ENCODE peak calls at places on chromosomes 7 and 10, in nine cellular contexts. One of them, this sample, is unnamed.
A peak's percentile ranks its signal among the peaks of the same experiment; 100 is the strongest.

GRCh38 chr7:134084488-134085144 is 42.5 kb upstream of the LRGUK start:
- ATAC-seq in body of pancreas: no peak
- ATAC-seq in left cardiac atrium: peak; percentile 78
- ATAC-seq in right cardiac atrium: peak; percentile 41
- ATAC-seq in CD8-positive, alpha-beta T cell: no peak
- ATAC-seq in mucosa of descending colon: peak; percentile 22
- ATAC-seq in T-helper 17 cell: peak; percentile 39
- ATAC-seq in heart left ventricle: peak; percentile 53
- ATAC-seq in Right ventricle myocardium superior: peak; percentile 69
- ATAC-seq in this sample: peak; percentile 47

GRCh38 chr10:33459597-33459996 is 125.1 kb upstream of the NRP1 start:
- ATAC-seq in body of pancreas: no peak
- ATAC-seq in left cardiac atrium: peak; percentile 35
- ATAC-seq in right cardiac atrium: no peak
- ATAC-seq in CD8-positive, alpha-beta T cell: no peak
- ATAC-seq in mucosa of descending colon: no peak
- ATAC-seq in T-helper 17 cell: no peak
- ATAC-seq in heart left ventricle: no peak
- ATAC-seq in Right ventricle myocardium superior: peak; percentile 10
- ATAC-seq in this sample: no peak

GRCh38 chr7:141960687-141961422 is 12.7 kb downstream of the TAS2R38 start:
- ATAC-seq in body of pancreas: no peak
- ATAC-seq in left cardiac atrium: peak; percentile 30
- ATAC-seq in right cardiac atrium: no peak
- ATAC-seq in CD8-positive, alpha-beta T cell: no peak
- ATAC-seq in mucosa of descending colon: no peak
- ATAC-seq in T-helper 17 cell: peak; percentile 40
- ATAC-seq in heart left ventricle: peak; percentile 28
- ATAC-seq in Right ventricle myocardium superior: peak; percentile 34
- ATAC-seq in this sample: no peak

GRCh38 chr10:121216721-121217181 is 365.6 kb downstream of the WDR11 start:
- ATAC-seq in body of pancreas: no peak
- ATAC-seq in left cardiac atrium: peak; percentile 64
- ATAC-seq in right cardiac atrium: peak; percentile 42
- ATAC-seq in CD8-positive, alpha-beta T cell: no peak
- ATAC-seq in mucosa of descending colon: peak; percentile 18
- ATAC-seq in T-helper 17 cell: no peak
- ATAC-seq in heart left ventricle: no peak
- ATAC-seq in Right ventricle myocardium superior: peak; percentile 43
- ATAC-seq in this sample: peak; percentile 83

GRCh38 chr10:17084989-17085725 is 44.5 kb downstream of the CUBN start:
- ATAC-seq in body of pancreas: no peak
- ATAC-seq in left cardiac atrium: no peak
- ATAC-seq in right cardiac atrium: peak; percentile 43
- ATAC-seq in CD8-positive, alpha-beta T cell: no peak
- ATAC-seq in mucosa of descending colon: no peak
- ATAC-seq in T-helper 17 cell: no peak
- ATAC-seq in heart left ventricle: peak; percentile 60
- ATAC-seq in Right ventricle myocardium superior: no peak
- ATAC-seq in this sample: no peak

GRCh38 chr10:104327745-104328635 is 10.3 kb downstream of the ITPRIP start:
- ATAC-seq in body of pancreas: peak; percentile 4
- ATAC-seq in left cardiac atrium: peak; percentile 9
- ATAC-seq in right cardiac atrium: peak; percentile 3
- ATAC-seq in CD8-positive, alpha-beta T cell: no peak
- ATAC-seq in mucosa of descending colon: no peak
- ATAC-seq in T-helper 17 cell: peak; percentile 16
- ATAC-seq in heart left ventricle: peak; percentile 11
- ATAC-seq in Right ventricle myocardium superior: no peak
- ATAC-seq in this sample: no peak

GRCh38 chr7:51340029-51340838 is 23.6 kb upstream of the COBL start:
- ATAC-seq in body of pancreas: peak; percentile 66
- ATAC-seq in left cardiac atrium: peak; percentile 31
- ATAC-seq in right cardiac atrium: no peak
- ATAC-seq in CD8-positive, alpha-beta T cell: no peak
- ATAC-seq in mucosa of descending colon: peak; percentile 34
- ATAC-seq in T-helper 17 cell: no peak
- ATAC-seq in heart left ventricle: no peak
- ATAC-seq in Right ventricle myocardium superior: no peak
- ATAC-seq in this sample: no peak

GRCh38 chr7:43669286-43670081 is 59.8 kb downstream of the COA1 start:
- ATAC-seq in body of pancreas: no peak
- ATAC-seq in left cardiac atrium: no peak
- ATAC-seq in right cardiac atrium: no peak
- ATAC-seq in CD8-positive, alpha-beta T cell: peak; percentile 76
- ATAC-seq in mucosa of descending colon: peak; percentile 27
- ATAC-seq in T-helper 17 cell: peak; percentile 87
- ATAC-seq in heart left ventricle: no peak
- ATAC-seq in Right ventricle myocardium superior: no peak
- ATAC-seq in this sample: no peak

GRCh38 chr7:1894313-1894900 is 224.3 kb downstream of the ELFN1 start:
- ATAC-seq in body of pancreas: no peak
- ATAC-seq in left cardiac atrium: no peak
- ATAC-seq in right cardiac atrium: no peak
- ATAC-seq in CD8-positive, alpha-beta T cell: no peak
- ATAC-seq in mucosa of descending colon: no peak
- ATAC-seq in T-helper 17 cell: no peak
- ATAC-seq in heart left ventricle: no peak
- ATAC-seq in Right ventricle myocardium superior: no peak
- ATAC-seq in this sample: no peak

GRCh38 chr10:103732339-103732738 is 123.0 kb downstream of the SH3PXD2A start:
- ATAC-seq in body of pancreas: peak; percentile 83
- ATAC-seq in left cardiac atrium: no peak
- ATAC-seq in right cardiac atrium: no peak
- ATAC-seq in CD8-positive, alpha-beta T cell: no peak
- ATAC-seq in mucosa of descending colon: no peak
- ATAC-seq in T-helper 17 cell: no peak
- ATAC-seq in heart left ventricle: no peak
- ATAC-seq in Right ventricle myocardium superior: no peak
- ATAC-seq in this sample: no peak

GRCh38 chr7:65475040-65475726 is 101.5 kb downstream of the ZNF92 start:
- ATAC-seq in body of pancreas: no peak
- ATAC-seq in left cardiac atrium: no peak
- ATAC-seq in right cardiac atrium: no peak
- ATAC-seq in CD8-positive, alpha-beta T cell: no peak
- ATAC-seq in mucosa of descending colon: no peak
- ATAC-seq in T-helper 17 cell: no peak
- ATAC-seq in heart left ventricle: no peak
- ATAC-seq in Right ventricle myocardium superior: no peak
- ATAC-seq in this sample: no peak

GRCh38 chr7:155776606-155777005 is 35.7 kb downstream of the SHH start:
- ATAC-seq in body of pancreas: no peak
- ATAC-seq in left cardiac atrium: no peak
- ATAC-seq in right cardiac atrium: no peak
- ATAC-seq in CD8-positive, alpha-beta T cell: no peak
- ATAC-seq in mucosa of descending colon: no peak
- ATAC-seq in T-helper 17 cell: no peak
- ATAC-seq in heart left ventricle: peak; percentile 40
- ATAC-seq in Right ventricle myocardium superior: peak; percentile 43
- ATAC-seq in this sample: no peak

GRCh38 chr10:46020871-46021553 is 9.4 kb downstream of the NCOA4 start:
- ATAC-seq in body of pancreas: no peak
- ATAC-seq in left cardiac atrium: no peak
- ATAC-seq in right cardiac atrium: no peak
- ATAC-seq in CD8-positive, alpha-beta T cell: no peak
- ATAC-seq in mucosa of descending colon: no peak
- ATAC-seq in T-helper 17 cell: no peak
- ATAC-seq in heart left ventricle: no peak
- ATAC-seq in Right ventricle myocardium superior: no peak
- ATAC-seq in this sample: no peak

GRCh38 chr7:55130554-55131198 is 111.9 kb downstream of the EGFR start:
- ATAC-seq in body of pancreas: peak; percentile 48
- ATAC-seq in left cardiac atrium: peak; percentile 30
- ATAC-seq in right cardiac atrium: no peak
- ATAC-seq in CD8-positive, alpha-beta T cell: no peak
- ATAC-seq in mucosa of descending colon: no peak
- ATAC-seq in T-helper 17 cell: no peak
- ATAC-seq in heart left ventricle: peak; percentile 41
- ATAC-seq in Right ventricle myocardium superior: peak; percentile 45
- ATAC-seq in this sample: peak; percentile 55

GRCh38 chr7:38411404-38411803 is 138.0 kb upstream of the TARP start:
- ATAC-seq in body of pancreas: no peak
- ATAC-seq in left cardiac atrium: no peak
- ATAC-seq in right cardiac atrium: peak; percentile 28
- ATAC-seq in CD8-positive, alpha-beta T cell: no peak
- ATAC-seq in mucosa of descending colon: no peak
- ATAC-seq in T-helper 17 cell: no peak
- ATAC-seq in heart left ventricle: no peak
- ATAC-seq in Right ventricle myocardium superior: no peak
- ATAC-seq in this sample: no peak

GRCh38 chr10:31090894-31091607 is 59.4 kb upstream of the ZNF438 start:
- ATAC-seq in body of pancreas: no peak
- ATAC-seq in left cardiac atrium: peak; percentile 29
- ATAC-seq in right cardiac atrium: no peak
- ATAC-seq in CD8-positive, alpha-beta T cell: no peak
- ATAC-seq in mucosa of descending colon: no peak
- ATAC-seq in T-helper 17 cell: no peak
- ATAC-seq in heart left ventricle: peak; percentile 57
- ATAC-seq in Right ventricle myocardium superior: no peak
- ATAC-seq in this sample: no peak

GRCh38 chr7:82044497-82045080 is 274.7 kb upstream of the HGF start:
- ATAC-seq in body of pancreas: peak; percentile 67
- ATAC-seq in left cardiac atrium: no peak
- ATAC-seq in right cardiac atrium: peak; percentile 41
- ATAC-seq in CD8-positive, alpha-beta T cell: no peak
- ATAC-seq in mucosa of descending colon: no peak
- ATAC-seq in T-helper 17 cell: no peak
- ATAC-seq in heart left ventricle: peak; percentile 62
- ATAC-seq in Right ventricle myocardium superior: peak; percentile 73
- ATAC-seq in this sample: no peak

GRCh38 chr10:117075064-117075463 is 63.0 kb downstream of the VAX1 start:
- ATAC-seq in body of pancreas: no peak
- ATAC-seq in left cardiac atrium: no peak
- ATAC-seq in right cardiac atrium: no peak
- ATAC-seq in CD8-positive, alpha-beta T cell: no peak
- ATAC-seq in mucosa of descending colon: no peak
- ATAC-seq in T-helper 17 cell: no peak
- ATAC-seq in heart left ventricle: no peak
- ATAC-seq in Right ventricle myocardium superior: no peak
- ATAC-seq in this sample: no peak

GRCh38 chr7:42238709-42239395 is 1.8 kb upstream of the GLI3 start:
- ATAC-seq in body of pancreas: no peak
- ATAC-seq in left cardiac atrium: no peak
- ATAC-seq in right cardiac atrium: no peak
- ATAC-seq in CD8-positive, alpha-beta T cell: no peak
- ATAC-seq in mucosa of descending colon: peak; percentile 5
- ATAC-seq in T-helper 17 cell: no peak
- ATAC-seq in heart left ventricle: no peak
- ATAC-seq in Right ventricle myocardium superior: no peak
- ATAC-seq in this sample: no peak

GRCh38 chr10:125878957-125879835 is 1.9 kb downstream of the DHX32 start:
- ATAC-seq in body of pancreas: peak; percentile 84
- ATAC-seq in left cardiac atrium: no peak
- ATAC-seq in right cardiac atrium: no peak
- ATAC-seq in CD8-positive, alpha-beta T cell: no peak
- ATAC-seq in mucosa of descending colon: peak; percentile 39
- ATAC-seq in T-helper 17 cell: no peak
- ATAC-seq in heart left ventricle: no peak
- ATAC-seq in Right ventricle myocardium superior: no peak
- ATAC-seq in this sample: no peak

GRCh38 chr10:4632757-4633156 is 193.2 kb upstream of the AKR1E2 start:
- ATAC-seq in body of pancreas: no peak
- ATAC-seq in left cardiac atrium: no peak
- ATAC-seq in right cardiac atrium: peak; percentile 52
- ATAC-seq in CD8-positive, alpha-beta T cell: no peak
- ATAC-seq in mucosa of descending colon: no peak
- ATAC-seq in T-helper 17 cell: no peak
- ATAC-seq in heart left ventricle: no peak
- ATAC-seq in Right ventricle myocardium superior: peak; percentile 48
- ATAC-seq in this sample: no peak

GRCh38 chr10:58920655-58921003 is 255.8 kb upstream of the PHYHIPL start:
- ATAC-seq in body of pancreas: no peak
- ATAC-seq in left cardiac atrium: peak; percentile 46
- ATAC-seq in right cardiac atrium: peak; percentile 58
- ATAC-seq in CD8-positive, alpha-beta T cell: no peak
- ATAC-seq in mucosa of descending colon: no peak
- ATAC-seq in T-helper 17 cell: no peak
- ATAC-seq in heart left ventricle: peak; percentile 38
- ATAC-seq in Right ventricle myocardium superior: no peak
- ATAC-seq in this sample: no peak

GRCh38 chr10:133415752-133416151 is 8.7 kb downstream of the SPRN start:
- ATAC-seq in body of pancreas: no peak
- ATAC-seq in left cardiac atrium: no peak
- ATAC-seq in right cardiac atrium: no peak
- ATAC-seq in CD8-positive, alpha-beta T cell: no peak
- ATAC-seq in mucosa of descending colon: no peak
- ATAC-seq in T-helper 17 cell: no peak
- ATAC-seq in heart left ventricle: no peak
- ATAC-seq in Right ventricle myocardium superior: no peak
- ATAC-seq in this sample: no peak